ENCODE peak calls at places on chromosomes 16 and 17, in four cellular contexts. X is lower lobe of right lung; Y is A549; P is CD8-positive, alpha-beta memory T cell. F is an unnamed sample.

GRCh38 chr17:63189082-63189481 is 223.0 kb downstream of the TANC2 start:
- DNase-seq in X (no peak), Y (peak; percentile 25), P (no peak), F (no peak)

GRCh38 chr17:27384721-27385120 is 71.5 kb upstream of the KSR1 start:
- DNase-seq in X (no peak), Y (no peak), P (no peak), F (no peak)

GRCh38 chr17:12472613-12473173 is 193.0 kb upstream of the MYOCD start:
- DNase-seq in X (no peak), Y (no peak), P (no peak), F (no peak)

GRCh38 chr17:57946798-57947358 is 8.3 kb downstream of the CUEDC1 start:
- DNase-seq in X (peak; percentile 76), Y (peak; percentile 66), P (peak; percentile 25), F (peak; percentile 87)

GRCh38 chr16:71409038-71409775 is 32.6 kb downstream of the TLE7 start:
- DNase-seq in X (no peak), Y (no peak), P (no peak), F (no peak)

GRCh38 chr16:10641953-10642949 is 52.5 kb downstream of the TEKT5 start:
- DNase-seq in X (no peak), Y (no peak), P (no peak), F (no peak)

GRCh38 chr17:7579001-7579838 is at the start of gene CD68:
- DNase-seq in X (peak; percentile 80), Y (peak; percentile 88), P (peak; percentile 31), F (peak; percentile 98)

GRCh38 chr17:16909887-16910286 is 62.0 kb downstream of the TNFRSF13B start:
- DNase-seq in X (no peak), Y (no peak), P (no peak), F (no peak)

GRCh38 chr17:42399948-42400843 is 12.0 kb upstream of the STAT3 start:
- DNase-seq in X (no peak), Y (no peak), P (no peak), F (peak; percentile 88)

GRCh38 chr16:57115504-57116182 is 23.3 kb downstream of the CPNE2 start:
- DNase-seq in X (no peak), Y (no peak), P (no peak), F (no peak)

GRCh38 chr16:82092711-82093110 is 57.7 kb downstream of the HSD17B2 start:
- DNase-seq in X (no peak), Y (no peak), P (no peak), F (no peak)

GRCh38 chr16:28609631-28610594 is at the start of gene SULT1A1:
- DNase-seq in X (peak; percentile 90), Y (no peak), P (no peak), F (peak; percentile 99)

GRCh38 chr17:63646492-63646815 is 24.2 kb downstream of the MAP3K3 start:
- DNase-seq in X (no peak), Y (no peak), P (no peak), F (no peak)

GRCh38 chr17:61361084-61361483 is 38.6 kb upstream of the TBX2 start:
- DNase-seq in X (no peak), Y (no peak), P (no peak), F (no peak)

GRCh38 chr17:44417553-44417952 is 28.1 kb upstream of the ITGA2B start:
- DNase-seq in X (no peak), Y (peak; percentile 47), P (no peak), F (no peak)

GRCh38 chr17:9101356-9101755 is 80.0 kb downstream of the NTN1 start:
- DNase-seq in X (no peak), Y (no peak), P (no peak), F (no peak)

GRCh38 chr17:79670537-79671386 is 59.9 kb upstream of the RBFOX3 start:
- DNase-seq in X (no peak), Y (no peak), P (no peak), F (no peak)

GRCh38 chr17:82865274-82865673 is 25.5 kb upstream of the ZNF750 start:
- DNase-seq in X (no peak), Y (no peak), P (no peak), F (no peak)

GRCh38 chr16:49548571-49548970 is 175.0 kb downstream of the C16orf78 start:
- DNase-seq in X (no peak), Y (no peak), P (no peak), F (no peak)

GRCh38 chr16:69481901-69482341 is 57.5 kb downstream of the CYB5B start:
- DNase-seq in X (peak; percentile 89), Y (no peak), P (no peak), F (peak; percentile 5)

GRCh38 chr16:47732122-47732805 is 271.1 kb downstream of the PHKB start:
- DNase-seq in X (no peak), Y (peak; percentile 28), P (no peak), F (no peak)

GRCh38 chr16:50866806-50867205 is 124.9 kb downstream of the CYLD start:
- DNase-seq in X (no peak), Y (no peak), P (no peak), F (no peak)
- H3K4me1 ChIP-seq in X (no peaks in the 10 kb centered on the region), Y (peaks cover 8% of the 10 kb centered on the region), P (no peaks in the 10 kb centered on the region), F (no peaks in the 10 kb centered on the region)

GRCh38 chr17:38731526-38732294 is 1.6 kb downstream of the CISD3 start:
- DNase-seq in X (no peak), Y (no peak), P (no peak), F (no peak)
- H3K4me3 ChIP-seq in X (peak overlapping the region; percentile 66), Y (peak overlapping the region; percentile 77), P (peak overlapping the region; percentile 83), F (peak overlapping the region; percentile 65)

DNA sequence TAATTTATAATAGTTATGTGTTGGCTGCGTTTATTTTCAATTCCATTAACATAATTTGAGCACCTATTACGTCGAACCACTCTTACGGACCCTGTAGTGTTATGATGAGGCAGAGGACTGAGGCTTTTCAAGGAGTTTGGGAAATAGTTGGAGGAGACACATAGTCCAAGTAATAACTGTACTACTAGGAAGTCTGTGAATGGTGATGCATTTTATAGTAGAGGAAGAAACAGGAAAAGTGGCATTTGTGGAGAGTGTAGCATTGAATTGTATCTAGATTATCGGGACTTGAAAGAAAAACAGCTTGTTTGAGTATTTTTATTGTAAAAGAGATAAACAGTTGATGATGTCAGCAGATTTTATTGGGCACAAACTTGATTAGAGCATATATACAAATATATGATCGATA is 1.7 kb downstream of the NFATC3 start:
- DNase-seq in X (no peak), Y (no peak), P (no peak), F (no peak)
- H3K4me1 ChIP-seq in X (peaks cover 76% of the 10 kb centered on the region), Y (peaks cover 48% of the 10 kb centered on the region), P (peaks cover 74% of the 10 kb centered on the region), F (peaks cover 17% of the 10 kb centered on the region)

GRCh38 chr16:2524339-2524938 is 4.3 kb downstream of the AMDHD2 start:
- DNase-seq in X (no peak), Y (no peak), P (no peak), F (peak; percentile 83)

GRCh38 chr16:2528161-2529060 is 2.8 kb downstream of the CEMP1 start:
- DNase-seq in X (peak; percentile 48), Y (no peak), P (no peak), F (no peak)

GRCh38 chr16:2527071-2527783 is 4.0 kb downstream of the CEMP1 start:
- DNase-seq in X (peak; percentile 46), Y (no peak), P (no peak), F (no peak)

GRCh38 chr16:2527784-2528100 is 3.5 kb downstream of the CEMP1 start:
- DNase-seq in X (peak; percentile 45), Y (no peak), P (no peak), F (no peak)

GRCh38 chr16:2526135-2526534 is 5.1 kb downstream of the CEMP1 start:
- DNase-seq in X (peak; percentile 73), Y (no peak), P (no peak), F (no peak)
- H3K4me3 ChIP-seq in X (no peak overlapping the region), Y (no peak overlapping the region), P (no peak overlapping the region), F (no peak overlapping the region)

GRCh38 chr17:77369544-77369971 is 228.8 kb downstream of the SEC14L1 start:
- DNase-seq in X (peak; percentile 25), Y (no peak), P (no peak), F (no peak)
- H3K4me1 ChIP-seq in X (peaks cover 61% of the 10 kb centered on the region), Y (peaks cover 83% of the 10 kb centered on the region), P (peaks cover 70% of the 10 kb centered on the region), F (peaks cover 10% of the 10 kb centered on the region)

GRCh38 chr17:19579867-19580565 is 46.4 kb downstream of the SLC47A1 start:
- DNase-seq in X (peak; percentile 49), Y (no peak), P (no peak), F (no peak)
- H3K4me3 ChIP-seq in X (peak overlapping the region; percentile 52), Y (no peak overlapping the region), P (no peak overlapping the region), F (no peak overlapping the region)

GRCh38 chr16:89315791-89316581 is 98.5 kb downstream of the ZNF778 start:
- DNase-seq in X (peak; percentile 63), Y (peak; percentile 58), P (peak; percentile 80), F (peak; percentile 83)

GRCh38 chr16:89316701-89317100 is 99.2 kb downstream of the ZNF778 start:
- DNase-seq in X (peak; percentile 32), Y (no peak), P (no peak), F (no peak)

GRCh38 chr16:89314357-89314756 is 96.9 kb downstream of the ZNF778 start:
- DNase-seq in X (no peak), Y (no peak), P (peak; percentile 51), F (peak; percentile 30)

GRCh38 chr16:89314858-89315257 is 97.4 kb downstream of the ZNF778 start:
- DNase-seq in X (no peak), Y (no peak), P (no peak), F (no peak)

DNA sequence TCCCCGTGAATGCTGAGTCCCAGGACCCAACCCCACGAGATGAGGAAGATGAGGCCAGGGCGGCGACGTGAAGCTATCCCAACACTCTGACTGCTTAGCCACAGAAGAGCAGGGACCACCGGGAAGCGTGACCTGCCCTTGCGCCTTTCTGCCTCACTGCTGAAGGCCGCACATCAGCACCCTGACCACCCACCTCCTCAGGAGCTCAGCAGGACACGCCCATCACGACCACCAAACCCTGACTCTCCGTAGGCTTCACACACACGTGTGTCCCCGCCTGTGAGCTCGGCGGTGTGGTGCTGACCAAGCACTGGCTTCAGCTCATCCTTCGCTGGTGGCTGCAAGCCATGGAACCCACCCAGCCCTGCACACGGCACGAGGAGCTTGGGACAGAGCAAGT is 97.8 kb downstream of the ZNF778 start:
- DNase-seq in X (no peak), Y (no peak), P (no peak), F (no peak)
- H3K4me1 ChIP-seq in X (peaks cover 79% of the 10 kb centered on the region), Y (peaks cover 68% of the 10 kb centered on the region), P (peaks cover 86% of the 10 kb centered on the region), F (peaks cover 27% of the 10 kb centered on the region)

GRCh38 chr17:3723556-3724372 is at the start of gene HASPIN:
- DNase-seq in X (peak; percentile 92), Y (peak; percentile 94), P (peak; percentile 90), F (peak; percentile 93)
- H3K4me3 ChIP-seq in X (peak within 1 kb of the TSS; percentile 92), Y (peak within 1 kb of the TSS; percentile 60), P (peak within 1 kb of the TSS; percentile 68), F (peak within 1 kb of the TSS; percentile 72)

GRCh38 chr17:50198026-50198669 is 3.3 kb downstream of the COL1A1 start:
- DNase-seq in X (peak; percentile 61), Y (peak; percentile 84), P (peak; percentile 50), F (peak; percentile 81)

GRCh38 chr17:50196826-50197225 is 4.6 kb downstream of the COL1A1 start:
- DNase-seq in X (no peak), Y (no peak), P (no peak), F (no peak)

GRCh38 chr17:50194441-50195195 is 6.8 kb downstream of the COL1A1 start:
- DNase-seq in X (no peak), Y (no peak), P (no peak), F (no peak)

GRCh38 chr17:50195196-50195865 is 6.1 kb downstream of the COL1A1 start:
- DNase-seq in X (peak; percentile 31), Y (no peak), P (no peak), F (no peak)

DNA sequence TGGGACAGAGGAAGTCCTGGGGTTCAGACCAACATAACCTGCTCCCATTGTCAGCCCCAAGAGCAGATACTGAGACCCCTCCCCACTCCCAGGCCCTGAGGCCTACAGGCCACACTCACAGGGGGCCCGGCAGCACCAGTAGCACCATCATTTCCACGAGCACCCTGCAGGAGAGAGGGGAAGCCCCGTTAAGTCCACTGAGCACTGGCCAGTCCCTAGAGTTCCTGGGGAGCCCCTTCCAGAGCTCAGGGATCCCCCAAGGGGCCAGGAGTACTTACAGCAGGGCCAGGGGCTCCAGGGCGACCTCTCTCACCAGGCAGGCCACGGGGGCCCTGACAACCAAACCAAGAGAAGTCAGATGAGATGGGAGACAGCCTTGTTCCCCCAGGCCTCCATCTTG is 5.4 kb downstream of the COL1A1 start:
- DNase-seq in X (no peak), Y (no peak), P (no peak), F (no peak)
- H3K4me1 ChIP-seq in X (peaks cover 34% of the 10 kb centered on the region), Y (peaks cover 40% of the 10 kb centered on the region), P (peaks cover 14% of the 10 kb centered on the region), F (no peaks in the 10 kb centered on the region)

F was measured in small intestine.